ENCODE peak calls at places on chromosomes 3 and 15, in eight cellular contexts. One of them, this sample, is unnamed.

GRCh38 chr15:101176625-101177024 is 75.2 kb downstream of the CHSY1 start:
- DNase-seq in T-helper 1 cell: no peak
- DNase-seq in HEK293T: no peak
- DNase-seq in mesothelial cell of epicardium: no peak
- DNase-seq in OCI-LY7: no peak
- DNase-seq in amygdala: no peak
- DNase-seq in effector CD4-positive, alpha-beta T cell: no peak
- DNase-seq in substantia nigra: no peak
- DNase-seq in this sample: no peak

GRCh38 chr15:74610302-74610951 is 5.2 kb upstream of the CLK3 start:
- DNase-seq in T-helper 1 cell: no peak
- DNase-seq in HEK293T: no peak
- DNase-seq in mesothelial cell of epicardium: no peak
- DNase-seq in OCI-LY7: no peak
- DNase-seq in amygdala: no peak
- DNase-seq in effector CD4-positive, alpha-beta T cell: no peak
- DNase-seq in substantia nigra: no peak
- DNase-seq in this sample: no peak

GRCh38 chr15:58441376-58442070 is 9.7 kb downstream of the LIPC start:
- DNase-seq in T-helper 1 cell: no peak
- DNase-seq in HEK293T: no peak
- DNase-seq in mesothelial cell of epicardium: no peak
- DNase-seq in OCI-LY7: no peak
- DNase-seq in amygdala: no peak
- DNase-seq in effector CD4-positive, alpha-beta T cell: no peak
- DNase-seq in substantia nigra: no peak
- DNase-seq in this sample: no peak

GRCh38 chr3:117019082-117019713 is 309.6 kb downstream of the TUSC7 start:
- DNase-seq in T-helper 1 cell: no peak
- DNase-seq in HEK293T: no peak
- DNase-seq in mesothelial cell of epicardium: peak
- DNase-seq in OCI-LY7: peak
- DNase-seq in amygdala: no peak
- DNase-seq in effector CD4-positive, alpha-beta T cell: no peak
- DNase-seq in substantia nigra: peak
- DNase-seq in this sample: no peak

GRCh38 chr15:92631721-92632120 is 23.9 kb downstream of the FAM174B start:
- DNase-seq in T-helper 1 cell: no peak
- DNase-seq in HEK293T: no peak
- DNase-seq in mesothelial cell of epicardium: no peak
- DNase-seq in OCI-LY7: no peak
- DNase-seq in amygdala: no peak
- DNase-seq in effector CD4-positive, alpha-beta T cell: no peak
- DNase-seq in substantia nigra: no peak
- DNase-seq in this sample: no peak

GRCh38 chr3:134432236-134432635 is 53.5 kb downstream of the ANAPC13 start:
- DNase-seq in T-helper 1 cell: no peak
- DNase-seq in HEK293T: no peak
- DNase-seq in mesothelial cell of epicardium: no peak
- DNase-seq in OCI-LY7: peak
- DNase-seq in amygdala: no peak
- DNase-seq in effector CD4-positive, alpha-beta T cell: no peak
- DNase-seq in substantia nigra: no peak
- DNase-seq in this sample: no peak

GRCh38 chr15:39133201-39133600 is 447.7 kb upstream of the THBS1 start:
- DNase-seq in T-helper 1 cell: no peak
- DNase-seq in HEK293T: no peak
- DNase-seq in mesothelial cell of epicardium: no peak
- DNase-seq in OCI-LY7: no peak
- DNase-seq in amygdala: no peak
- DNase-seq in effector CD4-positive, alpha-beta T cell: no peak
- DNase-seq in substantia nigra: no peak
- DNase-seq in this sample: no peak

GRCh38 chr3:137295336-137295735 is 337.6 kb downstream of the IL20RB start:
- DNase-seq in T-helper 1 cell: no peak
- DNase-seq in HEK293T: no peak
- DNase-seq in mesothelial cell of epicardium: no peak
- DNase-seq in OCI-LY7: no peak
- DNase-seq in amygdala: no peak
- DNase-seq in effector CD4-positive, alpha-beta T cell: no peak
- DNase-seq in substantia nigra: no peak
- DNase-seq in this sample: no peak

GRCh38 chr3:119181765-119182164 is 8.4 kb downstream of the UPK1B start:
- DNase-seq in T-helper 1 cell: no peak
- DNase-seq in HEK293T: no peak
- DNase-seq in mesothelial cell of epicardium: no peak
- DNase-seq in OCI-LY7: no peak
- DNase-seq in amygdala: no peak
- DNase-seq in effector CD4-positive, alpha-beta T cell: no peak
- DNase-seq in substantia nigra: no peak
- DNase-seq in this sample: no peak